ENCODE peak calls at places on chromosomes 16 and 17, in seven cellular contexts. T is IMR-90, F is neural progenitor cell, I is left ventricle myocardium inferior, O is cardiac muscle cell, U is lower lobe of right lung, Y is transverse colon. D is an unnamed sample. For H3K27me3, the result is how much of the 10 kb centered on the place peaks cover.

GRCh38 chr17:29711588-29712385 is 89.1 kb upstream of the CORO6 start:
- DNase-seq in T (no peak), F (no peak), I (no peak), O (no peak), U (no peak), Y (no peak), D (no peak)

GRCh38 chr17:49646391-49647255 is 31.3 kb downstream of the SPOP start:
- DNase-seq in T (peak), F (no peak), I (no peak), O (peak), U (no peak), Y (peak), D (peak)

GRCh38 chr16:580141-580945 is 9.5 kb upstream of the RAB40C start:
- DNase-seq in T (no peak), F (no peak), I (no peak), O (no peak), U (no peak), Y (no peak), D (peak)

GRCh38 chr16:53156516-53156915 is 101.7 kb downstream of the CHD9 start:
- DNase-seq in T (peak), F (no peak), I (no peak), O (no peak), U (no peak), Y (no peak), D (no peak)

GRCh38 chr16:61366006-61366405 is 670.2 kb downstream of the CDH8 start:
- DNase-seq in T (no peak), F (peak), I (no peak), O (no peak), U (no peak), Y (no peak), D (no peak)

GRCh38 chr17:8409966-8410881 is 12.6 kb upstream of the RNF222 start:
- DNase-seq in T (peak), F (peak), I (peak), O (peak), U (peak), Y (peak), D (peak)

GRCh38 chr16:86809458-86809955 is 231.2 kb downstream of the FOXL1 start:
- DNase-seq in T (peak), F (no peak), I (no peak), O (peak), U (no peak), Y (no peak), D (no peak)

GRCh38 chr16:89481556-89481955 is 8.8 kb downstream of the ANKRD11 start:
- DNase-seq in T (no peak), F (no peak), I (no peak), O (no peak), U (no peak), Y (no peak), D (no peak)

GRCh38 chr16:11521019-11521418 is 65.7 kb downstream of the LITAF start:
- DNase-seq in T (no peak), F (no peak), I (no peak), O (no peak), U (no peak), Y (no peak), D (no peak)

GRCh38 chr16:62225675-62226074 is 189.4 kb upstream of the CDH8 start:
- DNase-seq in T (no peak), F (peak), I (peak), O (peak), U (peak), Y (peak), D (peak)

GRCh38 chr17:75681289-75681688 is 14.2 kb downstream of the SAP30BP start:
- DNase-seq in T (peak), F (no peak), I (no peak), O (peak), U (no peak), Y (no peak), D (no peak)
- H3K27ac ChIP-seq in T (no peak), F (no peak), I (peak), O (no peak), U (peak), Y (peak), D (no peak)

GRCh38 chr17:81655378-81656117 is 794 bp downstream of the PDE6G start:
- DNase-seq in T (no peak), F (peak), I (no peak), O (no peak), U (no peak), Y (no peak), D (no peak)

GRCh38 chr17:81650951-81651350 is 5.4 kb downstream of the PDE6G start:
- DNase-seq in T (peak), F (no peak), I (no peak), O (no peak), U (no peak), Y (no peak), D (no peak)

GRCh38 chr17:81656118-81656743 is at the start of gene PDE6G:
- DNase-seq in T (no peak), F (no peak), I (no peak), O (no peak), U (no peak), Y (no peak), D (peak)

GRCh38 chr17:81651692-81652091 is 4.7 kb downstream of the PDE6G start:
- DNase-seq in T (peak), F (no peak), I (no peak), O (peak), U (no peak), Y (no peak), D (no peak)

DNA sequence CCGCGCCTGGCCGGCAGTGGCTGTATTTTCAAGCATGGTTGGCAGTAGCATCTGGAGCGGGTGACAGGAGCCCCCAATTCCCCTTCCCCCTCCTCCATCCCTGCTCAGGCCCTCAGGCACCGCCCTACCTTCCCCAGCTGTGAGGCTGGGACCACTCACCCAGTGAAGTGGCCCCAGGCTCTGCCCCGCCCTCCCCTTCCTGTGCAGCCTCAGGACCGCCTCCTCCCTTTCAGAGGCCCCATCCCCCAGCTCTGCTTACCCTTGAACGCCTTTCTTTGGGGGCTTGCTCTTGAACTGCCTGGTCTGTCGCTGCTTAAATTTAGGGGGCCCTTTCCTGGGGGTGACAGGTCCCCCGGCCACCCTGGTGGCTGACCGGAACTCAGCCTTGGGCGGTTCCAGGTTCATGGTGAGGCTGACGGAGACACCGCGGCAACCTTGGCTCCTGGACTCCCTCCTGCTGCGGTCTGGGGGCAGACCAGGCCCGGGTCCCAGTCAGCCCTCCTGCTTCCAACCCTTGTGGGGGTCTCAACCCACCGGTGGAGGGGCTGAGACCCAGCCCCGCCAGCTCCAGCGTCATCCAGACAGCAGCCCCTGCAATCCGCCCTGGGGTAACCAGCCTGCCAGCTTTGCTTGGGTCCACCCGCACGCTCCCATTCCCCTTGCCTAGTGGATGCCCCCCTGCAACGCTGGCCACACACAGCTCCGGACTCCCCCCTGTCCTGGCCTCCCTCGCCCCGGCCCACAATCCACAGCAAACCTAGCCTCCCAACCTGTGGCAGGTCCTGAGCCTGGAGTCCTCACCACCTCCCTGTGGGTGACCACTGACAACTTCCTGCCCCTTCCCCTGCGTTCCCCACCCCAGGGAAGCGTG is 3.2 kb downstream of the PDE6G start:
- DNase-seq in T (no peak), F (no peak), I (no peak), O (peak), U (no peak), Y (no peak), D (no peak)
- H3K4me3 ChIP-seq in T (no peak), F (no peak), I (no peak), O (no peak), U (peak), Y (no peak), D (no peak)

DNA sequence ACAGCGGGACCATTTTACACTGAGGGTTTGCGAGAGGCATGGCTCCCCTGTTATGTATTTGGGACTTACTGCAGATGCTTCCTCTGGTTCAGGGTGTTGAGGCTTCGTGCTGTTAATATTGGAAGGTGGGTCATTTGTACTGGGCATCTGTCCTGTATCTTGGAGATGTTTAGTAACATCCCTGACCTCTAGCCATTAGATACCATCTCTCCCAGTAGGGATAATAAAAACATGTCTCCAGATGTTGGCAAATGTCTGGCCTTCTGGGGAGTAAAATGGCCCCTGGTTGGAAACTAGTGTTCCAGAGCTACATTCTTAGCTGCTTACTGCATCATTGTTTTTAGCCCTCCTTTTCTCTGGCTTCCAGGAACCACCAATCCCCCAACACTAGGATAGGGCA is 388.0 kb downstream of the WWOX start:
- DNase-seq in T (no peak), F (no peak), I (no peak), O (no peak), U (no peak), Y (no peak), D (no peak)
- H3K27me3 ChIP-seq in T (under half), F (under half), I (under half), O (under half), U (under half), Y (under half), D (under half)

GRCh38 chr16:75113541-75114121 is 2.9 kb downstream of the LDHD start:
- DNase-seq in T (no peak), F (no peak), I (no peak), O (no peak), U (no peak), Y (no peak), D (no peak)

GRCh38 chr16:75112281-75113045 is 4.1 kb downstream of the LDHD start:
- DNase-seq in T (no peak), F (no peak), I (no peak), O (no peak), U (no peak), Y (no peak), D (no peak)

GRCh38 chr16:75111514-75112280 is 4.9 kb downstream of the LDHD start:
- DNase-seq in T (no peak), F (no peak), I (no peak), O (no peak), U (peak), Y (no peak), D (peak)

GRCh38 chr16:75114179-75114945 is 2.2 kb downstream of the LDHD start:
- DNase-seq in T (no peak), F (no peak), I (no peak), O (no peak), U (no peak), Y (no peak), D (peak)

DNA sequence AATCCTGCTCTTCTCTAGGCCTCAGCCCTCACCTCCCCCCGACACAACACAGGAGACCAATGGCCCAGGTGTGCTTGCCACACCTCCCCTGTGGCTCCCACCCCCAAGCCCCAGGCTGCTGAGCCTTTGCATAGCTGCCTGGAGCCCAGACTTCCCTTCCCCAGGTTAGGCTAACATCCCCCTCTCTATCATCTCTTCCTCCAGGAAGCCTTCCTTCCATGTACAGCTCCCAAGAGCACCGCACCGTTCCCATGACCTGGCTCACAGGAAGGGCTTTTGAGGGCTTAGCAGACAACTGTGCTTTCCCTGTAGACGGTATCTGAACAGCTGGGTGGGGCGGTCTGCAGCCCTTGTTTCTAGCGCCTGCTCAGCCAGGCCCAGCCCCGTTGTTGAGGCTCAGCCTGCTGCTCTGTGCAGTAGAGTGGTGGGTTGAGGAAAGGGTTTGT is 3.5 kb downstream of the LDHD start:
- DNase-seq in T (no peak), F (no peak), I (no peak), O (no peak), U (no peak), Y (no peak), D (no peak)
- H3K27ac ChIP-seq in T (no peak), F (no peak), I (peak), O (no peak), U (no peak), Y (no peak), D (no peak)